ENCODE peak calls at places on chromosomes 6 and 20, in eight cellular contexts. C, K, D, J, Y, G, W and B are unnamed samples.

GRCh38 chr6:135944120-135944519 is 92.6 kb downstream of the PDE7B start:
- DNase-seq in C (no peak), K (no peak), D (no peak), J (no peak), Y (no peak), G (no peak), W (no peak), B (no peak)

GRCh38 chr6:72246926-72247325 is 360.6 kb downstream of the RIMS1 start:
- DNase-seq in C (no peak), K (peak), D (peak), J (no peak), Y (no peak), G (no peak), W (no peak), B (no peak)

GRCh38 chr6:108080010-108080780 is 5.7 kb upstream of the OSTM1 start:
- DNase-seq in C (no peak), K (no peak), D (peak), J (peak), Y (no peak), G (no peak), W (no peak), B (no peak)

GRCh38 chr20:54176610-54177009 is 2.8 kb upstream of the CYP24A1 start:
- DNase-seq in C (no peak), K (peak), D (peak), J (peak), Y (no peak), G (no peak), W (no peak), B (no peak)

GRCh38 chr6:17439243-17439993 is 46.0 kb downstream of the CAP2 start:
- DNase-seq in C (no peak), K (no peak), D (no peak), J (no peak), Y (no peak), G (no peak), W (no peak), B (no peak)

GRCh38 chr6:150535151-150535816 is 64.4 kb upstream of the PLEKHG1 start:
- DNase-seq in C (no peak), K (no peak), D (no peak), J (no peak), Y (no peak), G (no peak), W (no peak), B (no peak)

GRCh38 chr6:154615483-154616025 is 105.1 kb upstream of the CNKSR3 start:
- DNase-seq in C (peak), K (peak), D (peak), J (no peak), Y (peak), G (no peak), W (peak), B (peak)

GRCh38 chr6:145070791-145071190 is 664.5 kb downstream of the EPM2A start:
- DNase-seq in C (no peak), K (peak), D (peak), J (peak), Y (no peak), G (no peak), W (peak), B (no peak)

GRCh38 chr6:32081168-32081624 is 27.9 kb downstream of the TNXB start:
- DNase-seq in C (peak), K (peak), D (peak), J (peak), Y (no peak), G (no peak), W (peak), B (peak)

GRCh38 chr20:818001-818664 is 15.4 kb upstream of the FAM110A start:
- DNase-seq in C (no peak), K (peak), D (peak), J (no peak), Y (no peak), G (no peak), W (no peak), B (no peak)

GRCh38 chr6:121732641-121733040 is 297.2 kb downstream of the GJA1 start:
- DNase-seq in C (no peak), K (no peak), D (peak), J (no peak), Y (no peak), G (no peak), W (no peak), B (no peak)

GRCh38 chr20:34015401-34016335 is 22.0 kb downstream of the RALY start:
- DNase-seq in C (no peak), K (no peak), D (no peak), J (no peak), Y (no peak), G (no peak), W (no peak), B (no peak)

GRCh38 chr20:62355527-62356142 is 11.5 kb downstream of the LAMA5 start:
- DNase-seq in C (peak), K (no peak), D (no peak), J (no peak), Y (no peak), G (no peak), W (no peak), B (peak)

GRCh38 chr6:111256646-111257045 is 169.3 kb downstream of the SLC16A10 start:
- DNase-seq in C (no peak), K (no peak), D (peak), J (no peak), Y (no peak), G (no peak), W (no peak), B (no peak)

GRCh38 chr6:110398778-110399177 is 16.6 kb downstream of the DDO start:
- DNase-seq in C (no peak), K (peak), D (peak), J (no peak), Y (no peak), G (no peak), W (no peak), B (no peak)

GRCh38 chr20:43955244-43956191 is 40.9 kb downstream of the TOX2 start:
- DNase-seq in C (peak), K (peak), D (peak), J (peak), Y (no peak), G (peak), W (peak), B (no peak)

GRCh38 chr6:68958327-68958726 is 323.2 kb downstream of the ADGRB3 start:
- DNase-seq in C (no peak), K (peak), D (peak), J (no peak), Y (peak), G (no peak), W (no peak), B (no peak)

GRCh38 chr6:11437824-11438459 is 99.6 kb upstream of the TMEM170B start:
- DNase-seq in C (peak), K (no peak), D (peak), J (no peak), Y (no peak), G (no peak), W (no peak), B (no peak)

GRCh38 chr6:137819740-137820139 is 47.3 kb upstream of the TNFAIP3 start:
- DNase-seq in C (no peak), K (no peak), D (no peak), J (no peak), Y (no peak), G (peak), W (no peak), B (no peak)

GRCh38 chr6:119479860-119480655 is 130.5 kb upstream of the MAN1A1 start:
- DNase-seq in C (no peak), K (no peak), D (no peak), J (no peak), Y (no peak), G (no peak), W (no peak), B (no peak)

GRCh38 chr6:167832497-167833395 is 6.0 kb downstream of the AFDN start:
- DNase-seq in C (no peak), K (no peak), D (no peak), J (no peak), Y (no peak), G (no peak), W (no peak), B (no peak)

GRCh38 chr20:20571068-20571780 is 141.2 kb downstream of the RALGAPA2 start:
- DNase-seq in C (no peak), K (no peak), D (no peak), J (no peak), Y (no peak), G (no peak), W (no peak), B (no peak)

GRCh38 chr6:30614044-30614842 is 2.8 kb downstream of the PPP1R10 start:
- DNase-seq in C (no peak), K (no peak), D (peak), J (no peak), Y (no peak), G (no peak), W (no peak), B (no peak)

GRCh38 chr6:21933351-21933750 is 339.8 kb downstream of the SOX4 start:
- DNase-seq in C (no peak), K (no peak), D (no peak), J (no peak), Y (no peak), G (no peak), W (no peak), B (no peak)